ENCODE peak calls at places on chromosomes 3 and 15, in five cellular contexts. One of them, this sample, is unnamed.
A peak's percentile ranks its signal among the peaks of the same experiment; 100 is the strongest.

GRCh38 chr15:25066708-25067107 is 111.9 kb downstream of the SNRPN start:
- DNase-seq in adrenal gland: no peak
- DNase-seq in aorta: peak; percentile 46
- DNase-seq in fibroblast of lung: no peak
- DNase-seq in CD8-positive, alpha-beta T cell: no peak
- DNase-seq in this sample: no peak

GRCh38 chr3:71542548-71543370 is 40.8 kb downstream of the FOXP1 start:
- DNase-seq in fibroblast of lung: peak; percentile 96
- DNase-seq in CD8-positive, alpha-beta T cell: no peak
- DNase-seq in adrenal gland: peak; percentile 85
- DNase-seq in aorta: peak; percentile 92
- DNase-seq in this sample: no peak

GRCh38 chr3:57446318-57446841 is 97.8 kb downstream of the DNAH12 start:
- DNase-seq in adrenal gland: peak; percentile 46
- DNase-seq in fibroblast of lung: peak; percentile 61
- DNase-seq in CD8-positive, alpha-beta T cell: no peak
- DNase-seq in aorta: no peak
- DNase-seq in this sample: no peak

GRCh38 chr15:67018451-67018850 is 47.0 kb upstream of the SMAD3 start:
- DNase-seq in adrenal gland: no peak
- DNase-seq in aorta: no peak
- DNase-seq in CD8-positive, alpha-beta T cell: no peak
- DNase-seq in fibroblast of lung: no peak
- DNase-seq in this sample: no peak

GRCh38 chr3:149487598-149488197 is 13.2 kb downstream of the TM4SF4 start:
- DNase-seq in aorta: no peak
- DNase-seq in fibroblast of lung: no peak
- DNase-seq in adrenal gland: no peak
- DNase-seq in CD8-positive, alpha-beta T cell: no peak
- DNase-seq in this sample: no peak

GRCh38 chr3:140252812-140253656 is 318.0 kb downstream of the CLSTN2 start:
- DNase-seq in fibroblast of lung: peak; percentile 15
- DNase-seq in CD8-positive, alpha-beta T cell: no peak
- DNase-seq in aorta: no peak
- DNase-seq in adrenal gland: no peak
- DNase-seq in this sample: no peak

GRCh38 chr3:58998476-58999117 is 51.2 kb downstream of the CFAP20DC start:
- DNase-seq in fibroblast of lung: peak; percentile 96
- DNase-seq in CD8-positive, alpha-beta T cell: no peak
- DNase-seq in adrenal gland: peak; percentile 65
- DNase-seq in aorta: no peak
- DNase-seq in this sample: no peak

GRCh38 chr15:69758810-69759410 is 306.3 kb downstream of the RPLP1 start:
- DNase-seq in fibroblast of lung: peak; percentile 72
- DNase-seq in aorta: no peak
- DNase-seq in CD8-positive, alpha-beta T cell: peak; percentile 82
- DNase-seq in adrenal gland: peak; percentile 16
- DNase-seq in this sample: peak; percentile 94

GRCh38 chr3:117035785-117036184 is 326.2 kb downstream of the TUSC7 start:
- DNase-seq in adrenal gland: peak; percentile 32
- DNase-seq in CD8-positive, alpha-beta T cell: no peak
- DNase-seq in fibroblast of lung: peak; percentile 4
- DNase-seq in aorta: no peak
- DNase-seq in this sample: no peak

GRCh38 chr15:51917493-51917892 is 54.1 kb downstream of the LEO1 start:
- DNase-seq in aorta: no peak
- DNase-seq in adrenal gland: no peak
- DNase-seq in CD8-positive, alpha-beta T cell: no peak
- DNase-seq in fibroblast of lung: peak; percentile 36
- DNase-seq in this sample: no peak

GRCh38 chr15:88913017-88913849 is at the start of gene MFGE8:
- DNase-seq in aorta: peak; percentile 94
- DNase-seq in CD8-positive, alpha-beta T cell: peak; percentile 67
- DNase-seq in fibroblast of lung: peak; percentile 75
- DNase-seq in adrenal gland: peak; percentile 51
- DNase-seq in this sample: peak; percentile 76

GRCh38 chr3:32852146-32852545 is 34.3 kb downstream of the TRIM71 start:
- DNase-seq in fibroblast of lung: no peak
- DNase-seq in adrenal gland: no peak
- DNase-seq in CD8-positive, alpha-beta T cell: no peak
- DNase-seq in aorta: no peak
- DNase-seq in this sample: no peak

GRCh38 chr3:49673131-49673714 is 928 bp upstream of the APEH start:
- DNase-seq in adrenal gland: no peak
- DNase-seq in aorta: no peak
- DNase-seq in CD8-positive, alpha-beta T cell: no peak
- DNase-seq in fibroblast of lung: no peak
- DNase-seq in this sample: no peak

GRCh38 chr3:177611781-177612389 is 414.6 kb upstream of the TBL1XR1 start:
- DNase-seq in fibroblast of lung: no peak
- DNase-seq in aorta: no peak
- DNase-seq in adrenal gland: no peak
- DNase-seq in CD8-positive, alpha-beta T cell: no peak
- DNase-seq in this sample: no peak

GRCh38 chr15:82108489-82109078 is 62.8 kb upstream of the MEX3B start:
- DNase-seq in CD8-positive, alpha-beta T cell: peak; percentile 47
- DNase-seq in fibroblast of lung: peak; percentile 38
- DNase-seq in adrenal gland: peak; percentile 77
- DNase-seq in aorta: peak; percentile 78
- DNase-seq in this sample: peak; percentile 26

GRCh38 chr3:195893121-195893449 is 15.3 kb downstream of the TNK2 start:
- DNase-seq in aorta: peak; percentile 89
- DNase-seq in fibroblast of lung: no peak
- DNase-seq in CD8-positive, alpha-beta T cell: no peak
- DNase-seq in adrenal gland: no peak
- DNase-seq in this sample: no peak

GRCh38 chr15:36008719-36009118 is 462.8 kb upstream of the DPH6 start:
- DNase-seq in CD8-positive, alpha-beta T cell: no peak
- DNase-seq in fibroblast of lung: no peak
- DNase-seq in adrenal gland: no peak
- DNase-seq in aorta: no peak
- DNase-seq in this sample: no peak

GRCh38 chr3:66270726-66271125 is 49.9 kb downstream of the SLC25A26 start:
- DNase-seq in aorta: no peak
- DNase-seq in CD8-positive, alpha-beta T cell: no peak
- DNase-seq in fibroblast of lung: no peak
- DNase-seq in adrenal gland: no peak
- DNase-seq in this sample: no peak

GRCh38 chr3:99895706-99896441 is 78.2 kb downstream of the CMSS1 start:
- DNase-seq in fibroblast of lung: peak; percentile 94
- DNase-seq in CD8-positive, alpha-beta T cell: no peak
- DNase-seq in aorta: no peak
- DNase-seq in adrenal gland: no peak
- DNase-seq in this sample: no peak
- H3K27ac ChIP-seq in fibroblast of lung: peak overlapping the region; percentile 64
- H3K27ac ChIP-seq in CD8-positive, alpha-beta T cell: no peak overlapping the region
- H3K27ac ChIP-seq in aorta: no peak overlapping the region
- H3K27ac ChIP-seq in adrenal gland: peak overlapping the region; percentile 62
- H3K27ac ChIP-seq in this sample: no peak overlapping the region

DNA sequence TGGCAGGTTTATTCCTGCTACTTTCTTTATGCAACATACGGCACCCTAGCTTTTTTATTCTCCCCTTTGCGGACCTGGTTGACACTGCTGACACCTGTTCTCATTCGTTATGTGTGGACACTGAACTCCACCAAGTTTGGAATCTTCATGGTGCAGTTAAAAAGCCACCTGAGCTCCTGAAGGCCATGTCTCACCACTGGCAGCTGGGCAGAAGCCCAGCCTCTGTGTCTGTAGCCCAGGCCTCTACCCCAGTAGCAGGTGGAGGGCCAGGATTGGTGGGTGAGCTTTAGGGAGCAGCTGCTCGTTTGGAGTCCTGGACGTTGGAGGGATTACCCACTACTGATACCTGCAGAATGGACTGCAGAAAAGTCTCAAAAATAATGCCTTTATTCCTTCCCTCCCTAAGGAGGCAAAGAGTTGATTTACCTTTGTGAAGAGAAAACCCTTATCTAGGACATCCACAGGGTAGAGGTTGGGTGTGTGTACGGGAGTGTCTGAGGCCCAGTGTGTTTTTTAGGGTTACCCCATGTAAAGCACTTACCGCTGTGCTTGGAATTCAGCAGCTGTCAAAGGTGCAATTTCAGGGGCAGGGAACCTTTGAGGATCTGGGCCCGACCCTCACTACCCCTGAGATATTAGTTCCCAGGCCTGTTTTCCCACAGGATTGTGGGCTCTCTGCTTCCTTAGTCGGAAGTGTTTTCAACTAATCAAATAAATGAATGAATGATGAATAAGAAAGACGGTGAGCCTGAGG is 619 bp upstream of the CCNDBP1 start:
- DNase-seq in fibroblast of lung: no peak
- DNase-seq in adrenal gland: no peak
- DNase-seq in CD8-positive, alpha-beta T cell: no peak
- DNase-seq in aorta: no peak
- DNase-seq in this sample: no peak
- H3K4me3 ChIP-seq in fibroblast of lung: no peak overlapping the region
- H3K4me3 ChIP-seq in adrenal gland: peak overlapping the region; percentile 79
- H3K4me3 ChIP-seq in CD8-positive, alpha-beta T cell: peak overlapping the region; percentile 97
- H3K4me3 ChIP-seq in aorta: no peak overlapping the region
- H3K4me3 ChIP-seq in this sample: peak overlapping the region; percentile 33

GRCh38 chr3:20054549-20054987 is 14.3 kb downstream of the KAT2B start:
- DNase-seq in adrenal gland: peak; percentile 86
- DNase-seq in CD8-positive, alpha-beta T cell: peak; percentile 46
- DNase-seq in aorta: no peak
- DNase-seq in fibroblast of lung: peak; percentile 83
- DNase-seq in this sample: peak; percentile 47
- H3K4me1 ChIP-seq in adrenal gland: peaks cover 42% of the 10 kb centered on the region
- H3K4me1 ChIP-seq in CD8-positive, alpha-beta T cell: peaks cover 37% of the 10 kb centered on the region
- H3K4me1 ChIP-seq in aorta: peaks cover 4% of the 10 kb centered on the region
- H3K4me1 ChIP-seq in fibroblast of lung: peaks cover 3% of the 10 kb centered on the region
- H3K4me1 ChIP-seq in this sample: peaks cover 43% of the 10 kb centered on the region

GRCh38 chr15:83289160-83289559 is 4.7 kb upstream of the BNC1 start:
- DNase-seq in fibroblast of lung: peak; percentile 80
- DNase-seq in adrenal gland: no peak
- DNase-seq in aorta: no peak
- DNase-seq in CD8-positive, alpha-beta T cell: no peak
- DNase-seq in this sample: no peak
- H3K27ac ChIP-seq in fibroblast of lung: peak overlapping the region; percentile 70
- H3K27ac ChIP-seq in adrenal gland: no peak overlapping the region
- H3K27ac ChIP-seq in aorta: no peak overlapping the region
- H3K27ac ChIP-seq in CD8-positive, alpha-beta T cell: no peak overlapping the region
- H3K27ac ChIP-seq in this sample: no peak overlapping the region

GRCh38 chr3:16503191-16503776 is 10.2 kb downstream of the RFTN1 start:
- DNase-seq in fibroblast of lung: no peak
- DNase-seq in aorta: no peak
- DNase-seq in adrenal gland: no peak
- DNase-seq in CD8-positive, alpha-beta T cell: no peak
- DNase-seq in this sample: no peak
- H3K4me3 ChIP-seq in fibroblast of lung: no peak overlapping the region
- H3K4me3 ChIP-seq in aorta: no peak overlapping the region
- H3K4me3 ChIP-seq in adrenal gland: no peak overlapping the region
- H3K4me3 ChIP-seq in CD8-positive, alpha-beta T cell: no peak overlapping the region
- H3K4me3 ChIP-seq in this sample: no peak overlapping the region

GRCh38 chr3:15300318-15301078 is 31.9 kb downstream of the SH3BP5 start:
- DNase-seq in aorta: no peak
- DNase-seq in CD8-positive, alpha-beta T cell: no peak
- DNase-seq in fibroblast of lung: peak; percentile 88
- DNase-seq in adrenal gland: peak; percentile 90
- DNase-seq in this sample: no peak
- H3K4me1 ChIP-seq in aorta: no peaks in the 10 kb centered on the region
- H3K4me1 ChIP-seq in CD8-positive, alpha-beta T cell: peaks cover 45% of the 10 kb centered on the region
- H3K4me1 ChIP-seq in fibroblast of lung: no peaks in the 10 kb centered on the region
- H3K4me1 ChIP-seq in adrenal gland: peaks cover 64% of the 10 kb centered on the region
- H3K4me1 ChIP-seq in this sample: peaks cover 96% of the 10 kb centered on the region

DNA sequence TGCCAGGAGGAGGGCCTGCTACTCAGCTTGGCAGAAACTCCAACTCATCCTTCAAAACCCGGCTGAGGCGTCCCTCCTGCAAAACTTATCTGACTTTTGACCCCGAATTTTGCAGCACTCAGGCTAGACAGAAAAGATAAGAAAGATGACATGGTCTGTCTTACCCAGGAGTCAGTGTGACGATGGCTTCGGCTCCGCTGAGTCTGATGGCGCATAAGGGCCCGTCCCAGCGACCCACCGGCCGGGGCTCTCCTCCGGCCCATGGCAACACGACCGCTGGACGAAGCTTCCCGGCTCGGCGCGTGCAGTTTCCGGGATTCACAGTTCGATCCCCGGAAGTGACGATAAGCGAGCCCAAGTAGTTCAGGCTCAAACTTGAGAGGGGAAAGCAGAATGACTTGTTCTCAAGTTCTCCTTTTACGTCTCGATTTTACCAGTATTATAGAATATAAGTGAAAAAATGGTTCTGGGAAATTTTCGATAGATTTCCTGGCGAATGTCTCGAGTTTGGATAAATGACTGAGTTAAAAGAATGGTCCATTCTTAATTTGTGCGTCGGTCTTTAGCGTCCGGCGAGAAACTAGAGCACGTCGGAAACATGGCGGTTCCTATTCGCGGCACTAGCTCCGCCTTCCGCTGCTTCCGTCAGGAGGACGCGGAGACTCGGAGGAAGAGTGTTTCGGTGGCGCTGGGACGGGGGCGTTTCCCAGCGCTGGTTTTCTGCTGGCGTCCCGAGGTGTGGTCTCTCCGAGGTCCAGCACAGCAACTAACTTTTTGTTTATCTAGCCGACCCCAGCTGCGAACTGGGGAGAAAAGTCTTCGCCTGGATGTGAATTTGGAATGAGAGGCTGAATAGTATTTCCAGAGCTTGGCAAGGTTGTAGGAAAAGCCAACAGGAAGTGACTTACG is at the start of gene LSG1:
- DNase-seq in fibroblast of lung: peak; percentile 97
- DNase-seq in aorta: peak; percentile 96
- DNase-seq in CD8-positive, alpha-beta T cell: peak; percentile 86
- DNase-seq in adrenal gland: peak; percentile 92
- DNase-seq in this sample: peak; percentile 87
- H3K27ac ChIP-seq in fibroblast of lung: peak within 1 kb of the TSS; percentile 94
- H3K27ac ChIP-seq in aorta: peak within 1 kb of the TSS; percentile 93
- H3K27ac ChIP-seq in CD8-positive, alpha-beta T cell: peak within 1 kb of the TSS; percentile 92
- H3K27ac ChIP-seq in adrenal gland: peak within 1 kb of the TSS; percentile 95
- H3K27ac ChIP-seq in this sample: peak within 1 kb of the TSS; percentile 95

DNA sequence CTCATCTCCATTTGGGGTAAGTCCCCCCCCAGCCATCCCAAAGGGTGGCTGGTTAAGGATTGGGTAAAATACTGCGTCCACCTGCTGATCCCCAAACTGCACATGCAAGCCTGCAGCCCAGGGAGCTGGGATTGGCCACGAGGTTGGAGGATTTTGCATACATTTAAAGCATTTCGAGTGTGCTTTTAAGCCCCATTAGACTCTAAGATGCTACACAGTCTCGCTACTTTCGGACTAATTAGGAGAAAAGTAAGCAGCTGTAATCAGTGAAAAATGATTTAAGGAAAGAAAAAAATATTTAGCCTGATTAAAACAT is 23.9 kb downstream of the SLC6A6 start:
- DNase-seq in aorta: no peak
- DNase-seq in fibroblast of lung: no peak
- DNase-seq in CD8-positive, alpha-beta T cell: no peak
- DNase-seq in adrenal gland: no peak
- DNase-seq in this sample: no peak
- H3K4me3 ChIP-seq in aorta: no peak overlapping the region
- H3K4me3 ChIP-seq in fibroblast of lung: no peak overlapping the region
- H3K4me3 ChIP-seq in CD8-positive, alpha-beta T cell: no peak overlapping the region
- H3K4me3 ChIP-seq in adrenal gland: no peak overlapping the region
- H3K4me3 ChIP-seq in this sample: no peak overlapping the region